ENCODE peak calls at places on chromosomes 7 and 10, in ten cellular contexts. D, X, Q, J, M, P, N, S, K and F are unnamed samples.

GRCh38 chr7:1372671-1373379 is 86.4 kb downstream of the MICALL2 start:
- DNase-seq in D (no peak), X (no peak), Q (no peak), J (peak), M (no peak), P (no peak), N (no peak), S (no peak), K (no peak), F (no peak)

GRCh38 chr10:34494012-34494411 is 321.1 kb downstream of the PARD3 start:
- DNase-seq in D (no peak), X (no peak), Q (no peak), J (no peak), M (no peak), P (no peak), N (peak), S (no peak), K (no peak), F (no peak)

GRCh38 chr10:7054915-7055314 is 355.9 kb downstream of the SFMBT2 start:
- DNase-seq in D (no peak), X (no peak), Q (no peak), J (no peak), M (no peak), P (no peak), N (no peak), S (no peak), K (no peak), F (no peak)

GRCh38 chr10:77179015-77179695 is 458.5 kb downstream of the KCNMA1 start:
- DNase-seq in D (peak), X (no peak), Q (no peak), J (no peak), M (peak), P (peak), N (peak), S (no peak), K (no peak), F (no peak)

GRCh38 chr7:17709599-17709998 is 230.7 kb downstream of the SNX13 start:
- DNase-seq in D (no peak), X (no peak), Q (no peak), J (no peak), M (no peak), P (no peak), N (no peak), S (no peak), K (no peak), F (no peak)

GRCh38 chr10:31477584-31477983 is 158.6 kb downstream of the ZEB1 start:
- DNase-seq in D (peak), X (no peak), Q (no peak), J (no peak), M (no peak), P (no peak), N (peak), S (no peak), K (no peak), F (no peak)

GRCh38 chr10:72049969-72050781 is 38.2 kb downstream of the SPOCK2 start:
- DNase-seq in D (no peak), X (no peak), Q (no peak), J (no peak), M (no peak), P (no peak), N (peak), S (no peak), K (no peak), F (no peak)

GRCh38 chr10:34078798-34079470 is 736.2 kb downstream of the PARD3 start:
- DNase-seq in D (peak), X (no peak), Q (no peak), J (peak), M (no peak), P (peak), N (peak), S (no peak), K (no peak), F (no peak)

GRCh38 chr10:62815373-62816111 is 624 bp downstream of the EGR2 start:
- DNase-seq in D (peak), X (no peak), Q (no peak), J (no peak), M (no peak), P (no peak), N (peak), S (peak), K (no peak), F (no peak)

GRCh38 chr7:603152-603941 is 83.7 kb upstream of the PDGFA start:
- DNase-seq in D (no peak), X (no peak), Q (no peak), J (peak), M (no peak), P (no peak), N (no peak), S (no peak), K (no peak), F (no peak)

GRCh38 chr7:82841828-82842227 is 320.9 kb downstream of the PCLO start:
- DNase-seq in D (peak), X (no peak), Q (no peak), J (no peak), M (no peak), P (no peak), N (no peak), S (no peak), K (no peak), F (no peak)

GRCh38 chr10:125441151-125441550 is 241.8 kb downstream of the TEX36 start:
- DNase-seq in D (peak), X (no peak), Q (no peak), J (no peak), M (no peak), P (no peak), N (no peak), S (no peak), K (no peak), F (no peak)

GRCh38 chr10:129764901-129765663 is 199.0 kb downstream of the EBF3 start:
- DNase-seq in D (no peak), X (no peak), Q (peak), J (no peak), M (no peak), P (no peak), N (no peak), S (peak), K (no peak), F (no peak)

GRCh38 chr10:43046288-43046991 is 30.4 kb upstream of the RET start:
- DNase-seq in D (no peak), X (no peak), Q (peak), J (no peak), M (no peak), P (no peak), N (no peak), S (peak), K (no peak), F (no peak)

GRCh38 chr7:50303082-50303893 is 1.2 kb upstream of the IKZF1 start:
- DNase-seq in D (no peak), X (no peak), Q (no peak), J (peak), M (no peak), P (no peak), N (no peak), S (no peak), K (no peak), F (no peak)